ENCODE peak calls at places on chromosomes 11 and 22, in four cellular contexts. N is activated naive CD4-positive, alpha-beta T cell treated with anti-CD3 and anti-CD28 coated beads for 36 hours; Z is IMR-90; U is occipital lobe. B is an unnamed sample.

GRCh38 chr22:19873138-19873959 is 18.7 kb upstream of the GNB1L start:
- DNase-seq in Z (no peak), N (peak; percentile 2), U (no peak), B (no peak)

GRCh38 chr11:12281571-12282478 is 95.5 kb upstream of the PARVA start:
- DNase-seq in U (peak; percentile 67), Z (peak; percentile 82), N (peak; percentile 87), B (peak; percentile 66)

GRCh38 chr11:7492253-7492652 is 6.9 kb downstream of the OLFML1 start:
- DNase-seq in N (no peak), U (no peak), Z (no peak), B (no peak)

GRCh38 chr22:49574205-49574604 is 253.5 kb downstream of the BRD1 start:
- DNase-seq in U (no peak), N (no peak), Z (no peak), B (no peak)

GRCh38 chr11:65121865-65122696 is at the start of the genes FAU and MRPL49:
- DNase-seq in Z (peak; percentile 96), U (peak; percentile 96), N (peak; percentile 100), B (peak; percentile 100)

GRCh38 chr11:63613517-63614135 is 607 bp downstream of the PLAAT3 start:
- DNase-seq in Z (no peak), U (peak; percentile 58), N (peak; percentile 51), B (peak; percentile 70)

GRCh38 chr11:19244621-19245020 is 3.9 kb upstream of the E2F8 start:
- DNase-seq in U (no peak), N (no peak), Z (no peak), B (no peak)

GRCh38 chr22:39216143-39216490 is 28.7 kb downstream of the PDGFB start:
- DNase-seq in N (no peak), Z (no peak), U (no peak), B (no peak)

GRCh38 chr11:126949066-126949945 is 51.3 kb downstream of the KIRREL3 start:
- DNase-seq in U (peak; percentile 73), N (peak; percentile 7), Z (peak; percentile 93), B (no peak)

GRCh38 chr22:38137876-38138687 is 27.6 kb upstream of the BAIAP2L2 start:
- DNase-seq in Z (no peak), N (no peak), U (no peak), B (no peak)

GRCh38 chr11:32279672-32280071 is 155.7 kb downstream of the WT1 start:
- DNase-seq in N (no peak), U (no peak), Z (no peak), B (no peak)

GRCh38 chr11:106997241-106997640 is 21.0 kb downstream of the GUCY1A2 start:
- DNase-seq in N (no peak), U (no peak), Z (no peak), B (no peak)

GRCh38 chr22:45912910-45913309 is 64.1 kb downstream of the WNT7B start:
- DNase-seq in Z (no peak), U (no peak), N (no peak), B (no peak)

GRCh38 chr22:38572065-38572464 is 2.1 kb upstream of the DMC1 start:
- DNase-seq in N (peak; percentile 66), U (no peak), Z (peak; percentile 62), B (peak; percentile 67)

GRCh38 chr11:121257289-121257688 is 35.3 kb upstream of the SC5D start:
- DNase-seq in Z (no peak), U (no peak), N (no peak), B (no peak)

GRCh38 chr11:121479355-121479754 is 26.6 kb upstream of the SORL1-AS1 start:
- DNase-seq in Z (no peak), N (no peak), U (no peak), B (no peak)

GRCh38 chr22:36442506-36443197 is 38.8 kb downstream of the TXN2 start:
- DNase-seq in N (no peak), Z (no peak), U (no peak), B (no peak)

GRCh38 chr11:119051440-119052162 is 5.4 kb downstream of the HYOU1 start:
- DNase-seq in N (peak; percentile 40), U (no peak), Z (no peak), B (no peak)

GRCh38 chr22:18998998-18999397 is 62.9 kb upstream of the PRODH start:
- DNase-seq in N (peak; percentile 30), U (no peak), Z (no peak), B (no peak)

GRCh38 chr11:65852508-65853248 is 5.3 kb downstream of the CFL1 start:
- DNase-seq in N (no peak), U (no peak), Z (no peak), B (no peak)

GRCh38 chr11:75639752-75640151 is 29.1 kb downstream of the MAP6 start:
- DNase-seq in Z (peak; percentile 59), N (no peak), U (peak; percentile 88), B (peak; percentile 96)

GRCh38 chr11:41039592-41039991 is 419.9 kb downstream of the LRRC4C start:
- DNase-seq in Z (no peak), U (no peak), N (no peak), B (peak; percentile 4)

GRCh38 chr22:45007946-45008852 is 1.6 kb downstream of the PHF21B start:
- DNase-seq in Z (no peak), N (peak; percentile 12), U (no peak), B (no peak)

GRCh38 chr11:129067454-129067853 is 124.7 kb downstream of the ARHGAP32 start:
- DNase-seq in Z (peak; percentile 12), U (no peak), N (no peak), B (no peak)

GRCh38 chr22:36659762-36660509 is 43.6 kb downstream of the CACNG2 start:
- DNase-seq in N (peak; percentile 62), U (peak; percentile 92), Z (peak; percentile 88), B (peak; percentile 99)

GRCh38 chr22:37254867-37255233 is 10.8 kb upstream of the RAC2 start:
- DNase-seq in N (no peak), U (no peak), Z (peak; percentile 54), B (no peak)

GRCh38 chr11:99739464-99740089 is 718.8 kb downstream of the CNTN5 start:
- DNase-seq in U (no peak), N (no peak), Z (peak; percentile 40), B (peak; percentile 37)

GRCh38 chr22:39173787-39174497 is 21.5 kb upstream of the CBX7 start:
- DNase-seq in Z (no peak), N (peak; percentile 60), U (no peak), B (no peak)